ENCODE peak calls at places on chromosomes 2 and 18, in six cellular contexts. C is PC-9; X is left lobe of liver; S is erythroblast; W is activated CD4-positive, alpha-beta memory T cell treated with anti-CD3 and anti-CD28 coated beads for 36 hours; L is spleen. R is an unnamed sample.

GRCh38 chr2:188902906-188903305 is 71.3 kb upstream of the COL3A1 start:
- DNase-seq in C (no peak), S (no peak), L (no peak), X (no peak), W (no peak), R (no peak)

GRCh38 chr2:39996653-39997080 is 217.6 kb upstream of the THUMPD2 start:
- DNase-seq in L (no peak), X (no peak), W (no peak), C (peak; percentile 7), S (no peak), R (no peak)

GRCh38 chr2:172606285-172606684 is 50.4 kb downstream of the PDK1 start:
- DNase-seq in S (no peak), L (no peak), X (no peak), C (no peak), W (no peak), R (no peak)

GRCh38 chr18:48801728-48802542 is 148.8 kb downstream of the SMAD7 start:
- DNase-seq in C (no peak), W (peak; percentile 20), L (peak; percentile 72), X (peak; percentile 64), S (peak; percentile 75), R (peak; percentile 55)

GRCh38 chr2:205681836-205682238 is 464 bp upstream of the NRP2 start:
- DNase-seq in X (no peak), S (no peak), L (no peak), W (no peak), C (no peak), R (no peak)

GRCh38 chr2:15908371-15908770 is 32.0 kb upstream of the MYCN start:
- DNase-seq in L (no peak), C (no peak), S (no peak), W (no peak), X (no peak), R (no peak)

GRCh38 chr2:232493701-232494426 is 6.2 kb upstream of the ECEL1 start:
- DNase-seq in W (no peak), L (peak; percentile 49), X (no peak), S (no peak), C (no peak), R (peak; percentile 72)

GRCh38 chr18:24003903-24004640 is 10.5 kb upstream of the TTC39C start:
- DNase-seq in C (no peak), L (no peak), X (no peak), W (no peak), S (no peak), R (no peak)

R was measured in chondrocyte.